ENCODE peak calls at places on chromosomes 7 and 10, in five cellular contexts. Y is sigmoid colon, N is upper lobe of left lung, E is breast epithelium, Z is GM12878. U is an unnamed sample.

GRCh38 chr10:124320778-124321432 is 97.8 kb downstream of the OAT start:
- DNase-seq in Y (peak; percentile 19), N (no peak), E (no peak), Z (no peak), U (no peak)

GRCh38 chr10:37713132-37713501 is 144.3 kb downstream of the ZNF248 start:
- DNase-seq in Y (no peak), N (no peak), E (no peak), Z (no peak), U (no peak)

GRCh38 chr7:2715341-2716231 is 27.6 kb downstream of the AMZ1 start:
- DNase-seq in Y (no peak), N (no peak), E (no peak), Z (no peak), U (no peak)

GRCh38 chr7:68977709-68978108 is 620.6 kb upstream of the AUTS2 start:
- DNase-seq in Y (peak; percentile 61), N (no peak), E (no peak), Z (no peak), U (no peak)

GRCh38 chr10:132101529-132101928 is 35.8 kb downstream of the JAKMIP3 start:
- DNase-seq in Y (peak; percentile 34), N (no peak), E (no peak), Z (no peak), U (no peak)

GRCh38 chr7:49001610-49002033 is 77.3 kb downstream of the CDC14C start:
- DNase-seq in Y (no peak), N (no peak), E (no peak), Z (peak; percentile 24), U (no peak)

GRCh38 chr10:88088441-88089340 is 225.3 kb downstream of the PTEN start:
- DNase-seq in Y (no peak), N (no peak), E (no peak), Z (no peak), U (no peak)

GRCh38 chr10:33295851-33296250 is 38.6 kb downstream of the NRP1 start:
- DNase-seq in Y (no peak), N (no peak), E (no peak), Z (no peak), U (no peak)

GRCh38 chr7:135771961-135772638 is 23.5 kb upstream of the FAM180A start:
- DNase-seq in Y (no peak), N (no peak), E (no peak), Z (no peak), U (no peak)

GRCh38 chr10:119177708-119178370 is 773 bp downstream of the PRDX3 start:
- DNase-seq in Y (no peak), N (peak; percentile 23), E (no peak), Z (no peak), U (no peak)

GRCh38 chr7:11727864-11728263 is 104.1 kb downstream of the THSD7A start:
- DNase-seq in Y (no peak), N (no peak), E (no peak), Z (no peak), U (no peak)

GRCh38 chr7:50641442-50642405 is 76.5 kb upstream of the DDC start:
- DNase-seq in Y (peak; percentile 62), N (no peak), E (no peak), Z (no peak), U (no peak)

GRCh38 chr10:126580873-126581647 is 89.4 kb downstream of the C10orf90 start:
- DNase-seq in Y (no peak), N (no peak), E (no peak), Z (no peak), U (no peak)

GRCh38 chr10:16470747-16471146 is 33.9 kb downstream of the PTER start:
- DNase-seq in Y (no peak), N (no peak), E (no peak), Z (no peak), U (no peak)

GRCh38 chr7:113636727-113637421 is 281.9 kb downstream of the PPP1R3A start:
- DNase-seq in Y (no peak), N (no peak), E (no peak), Z (no peak), U (no peak)

GRCh38 chr10:99689461-99689860 is 30.2 kb downstream of the ENTPD7 start:
- DNase-seq in Y (no peak), N (no peak), E (no peak), Z (no peak), U (no peak)

GRCh38 chr7:100486111-100486636 is 2.4 kb downstream of the NYAP1 start:
- DNase-seq in Y (no peak), N (no peak), E (no peak), Z (no peak), U (no peak)

GRCh38 chr7:33111614-33112013 is 2.4 kb upstream of the RP9 start:
- DNase-seq in Y (no peak), N (no peak), E (no peak), Z (no peak), U (no peak)

GRCh38 chr7:33108591-33108930 is 643 bp downstream of the RP9 start:
- DNase-seq in Y (no peak), N (no peak), E (no peak), Z (no peak), U (no peak)

GRCh38 chr7:33109758-33110238 is 594 bp upstream of the RP9 start:
- DNase-seq in Y (no peak), N (no peak), E (no peak), Z (no peak), U (no peak)

GRCh38 chr7:33107136-33108066 is 1.8 kb downstream of the RP9 start:
- DNase-seq in Y (no peak), N (peak; percentile 36), E (no peak), Z (no peak), U (no peak)

DNA sequence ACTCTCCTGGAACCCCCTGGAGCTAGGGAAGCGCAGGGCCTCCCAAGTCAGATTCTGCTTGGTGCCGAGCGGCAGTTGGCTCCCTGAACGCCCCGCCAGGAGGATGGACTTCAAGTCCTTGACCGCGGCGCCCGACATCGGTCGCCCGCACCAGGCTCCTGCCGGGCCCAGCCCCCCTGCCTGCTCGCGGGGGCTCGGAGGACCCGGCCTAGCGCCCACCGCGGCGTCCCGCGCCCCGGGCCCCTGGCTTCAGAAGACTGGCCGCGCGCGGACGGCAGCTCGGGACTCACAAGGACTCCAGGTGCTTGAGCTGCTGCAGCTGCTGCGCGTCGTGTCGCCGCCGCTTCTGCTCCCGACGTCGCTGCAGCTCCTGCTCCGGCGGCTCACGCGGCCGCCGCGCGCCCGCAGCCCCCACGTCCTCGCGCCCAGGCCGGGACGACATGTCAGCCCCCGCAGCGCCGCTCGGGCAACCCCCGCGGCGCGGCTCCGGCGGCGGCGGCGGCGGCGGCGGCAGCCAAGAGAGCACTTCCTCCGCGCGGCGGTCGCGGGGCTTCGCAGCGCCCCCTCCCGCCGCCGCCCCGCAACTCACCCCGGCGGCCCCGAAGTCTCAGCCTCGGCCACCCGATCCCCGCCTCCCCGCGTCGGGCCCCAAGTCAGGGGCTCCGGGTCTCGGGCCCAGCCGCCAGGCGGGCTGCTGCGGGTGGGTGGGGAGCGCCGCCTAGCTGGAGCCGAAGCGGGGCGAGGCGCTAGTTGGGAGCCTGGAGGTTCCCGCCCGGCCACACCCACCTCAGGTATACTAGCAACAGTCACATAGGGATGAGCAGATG is at the start of gene RP9:
- DNase-seq in Y (peak; percentile 77), N (peak; percentile 72), E (peak; percentile 62), Z (no peak), U (peak; percentile 75)
- TF ChIP-seq POLR2A in Y (no peak), N (peak; percentile 59), E (no peak), Z (peak; percentile 89), U (peak; percentile 50)

GRCh38 chr7:140324714-140325113 is 73.6 kb downstream of the SLC37A3 start:
- DNase-seq in Y (no peak), N (no peak), E (no peak), Z (no peak), U (no peak)

GRCh38 chr7:140326116-140326928 is 72.0 kb downstream of the SLC37A3 start:
- DNase-seq in Y (peak; percentile 87), N (peak; percentile 76), E (peak; percentile 60), Z (no peak), U (peak; percentile 65)

GRCh38 chr7:140325600-140325999 is 72.7 kb downstream of the SLC37A3 start:
- DNase-seq in Y (no peak), N (no peak), E (no peak), Z (no peak), U (no peak)

GRCh38 chr7:140330128-140330527 is 68.2 kb downstream of the SLC37A3 start:
- DNase-seq in Y (no peak), N (no peak), E (no peak), Z (no peak), U (no peak)

DNA sequence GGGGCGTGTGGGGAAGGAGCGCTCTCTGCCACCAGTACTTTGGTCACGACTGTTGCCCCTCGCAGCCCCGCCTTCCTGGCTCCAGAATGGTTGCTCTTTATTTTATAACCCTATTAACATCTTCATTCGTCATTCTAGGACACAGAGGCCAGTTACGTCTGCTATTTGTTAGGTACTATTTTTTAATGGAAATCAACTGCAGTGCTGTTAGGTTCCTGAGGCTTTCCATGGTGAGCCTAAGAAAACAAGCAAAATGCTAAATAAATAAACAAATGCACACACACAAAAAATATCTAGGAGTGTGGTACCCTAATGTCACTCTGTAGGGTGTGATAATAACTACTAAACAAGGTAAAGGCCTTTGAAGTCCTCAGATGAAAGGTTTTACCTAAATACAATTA is 71.1 kb downstream of the SLC37A3 start:
- DNase-seq in Y (no peak), N (no peak), E (no peak), Z (no peak), U (no peak)
- TF ChIP-seq POLR2AphosphoS5 in Y (no peak), N (no peak), E (no peak), Z (no peak), U (no peak)

GRCh38 chr10:110649652-110650264 is 5.6 kb downstream of the RBM20 start:
- DNase-seq in Y (no peak), N (no peak), E (no peak), Z (no peak), U (no peak)
- TF ChIP-seq POLR2A in Y (no peak), N (no peak), E (no peak), Z (no peak), U (no peak)

GRCh38 chr10:96511044-96511945 is 2.4 kb downstream of the TLL2 start:
- DNase-seq in Y (no peak), N (no peak), E (no peak), Z (no peak), U (no peak)

GRCh38 chr10:96512524-96512991 is 1.2 kb downstream of the TLL2 start:
- DNase-seq in Y (no peak), N (no peak), E (no peak), Z (no peak), U (peak; percentile 33)

GRCh38 chr10:96512997-96513685 is 585 bp downstream of the TLL2 start:
- DNase-seq in Y (no peak), N (no peak), E (no peak), Z (no peak), U (no peak)

GRCh38 chr10:96516337-96516736 is 2.6 kb upstream of the TLL2 start:
- DNase-seq in Y (no peak), N (no peak), E (no peak), Z (no peak), U (no peak)

DNA sequence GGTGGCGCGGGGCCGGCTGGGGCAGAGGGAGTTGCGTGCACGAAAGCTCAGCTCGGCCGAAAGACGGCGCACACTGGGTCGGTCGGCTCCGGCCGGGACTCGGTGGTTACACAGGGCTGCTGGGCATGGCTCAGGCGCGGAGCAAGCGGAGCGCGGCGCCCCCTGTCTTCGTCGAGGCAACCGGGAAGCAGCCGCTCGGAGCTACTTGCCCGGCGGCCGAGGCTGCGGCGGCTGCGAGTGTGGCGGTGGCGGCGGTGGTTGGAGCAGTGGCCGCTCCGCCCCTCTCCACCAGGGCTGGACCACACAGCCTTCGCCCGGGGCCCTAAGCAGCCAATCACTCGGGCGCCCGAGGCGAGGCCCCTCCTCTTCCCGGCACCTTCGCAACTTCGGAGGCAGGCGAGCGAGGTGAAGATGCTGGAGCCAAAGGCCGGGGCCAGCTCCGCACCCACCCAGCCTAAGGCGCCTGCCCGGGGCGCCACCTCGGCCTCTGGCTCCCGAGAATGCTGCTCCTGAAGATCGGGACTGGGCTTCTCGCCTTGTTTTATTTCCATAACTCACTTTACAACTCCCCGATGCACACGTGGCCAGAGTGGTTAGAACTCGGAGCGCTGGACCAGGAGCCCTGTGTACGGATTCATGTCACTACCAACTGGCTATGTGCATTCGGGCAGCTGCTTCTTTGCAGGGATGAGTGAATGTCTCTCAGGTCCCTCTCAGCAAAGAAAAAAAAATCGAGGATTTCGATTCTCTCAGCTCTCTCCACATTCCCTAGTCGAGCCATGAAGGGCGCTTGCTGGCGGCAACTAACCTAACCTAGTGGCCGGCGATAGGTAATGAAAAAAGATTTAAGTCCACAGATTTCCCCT is at the start of gene TLL2:
- DNase-seq in Y (peak; percentile 94), N (peak; percentile 76), E (peak; percentile 73), Z (no peak), U (peak; percentile 78)
- TF ChIP-seq POLR2AphosphoS5 in Y (no peak), N (peak; percentile 31), E (no peak), Z (no peak), U (no peak)